ENCODE peak calls at places on chromosome 16, in four cellular contexts. G, O, J and M are unnamed samples.
A peak's percentile ranks its signal among the peaks of the same experiment; 100 is the strongest.

GRCh38 chr16:67326472-67327309 is at the start of the genes KCTD19 and LRRC36:
- DNase-seq in G (peak; percentile 24), O (peak; percentile 95), J (peak; percentile 89), M (no peak)

GRCh38 chr16:70754874-70755600 is 45.9 kb downstream of the VAC14 start:
- DNase-seq in G (no peak), O (no peak), J (no peak), M (no peak)

GRCh38 chr16:59108374-59108773 is 374.3 kb upstream of the GOT2 start:
- DNase-seq in G (no peak), O (no peak), J (no peak), M (no peak)

GRCh38 chr16:11201498-11202259 is 54.3 kb downstream of the SOCS1 start:
- DNase-seq in G (peak; percentile 72), O (peak; percentile 45), J (peak; percentile 86), M (peak; percentile 93)

GRCh38 chr16:66874079-66874775 is 6.1 kb upstream of the PDP2 start:
- DNase-seq in G (peak; percentile 64), O (no peak), J (no peak), M (no peak)

GRCh38 chr16:47413041-47413440 is 47.8 kb downstream of the ITFG1 start:
- DNase-seq in G (no peak), O (no peak), J (no peak), M (no peak)

GRCh38 chr16:55498101-55498500 is 10.8 kb upstream of the LPCAT2 start:
- DNase-seq in G (no peak), O (no peak), J (no peak), M (no peak)

GRCh38 chr16:54176376-54176901 is 110.1 kb downstream of the IRX3 start:
- DNase-seq in G (peak; percentile 18), O (peak; percentile 13), J (no peak), M (no peak)

GRCh38 chr16:85316321-85316919 is 204.1 kb upstream of the CIBAR2 start:
- DNase-seq in G (peak; percentile 58), O (peak; percentile 88), J (peak; percentile 92), M (peak; percentile 19)

GRCh38 chr16:2904922-2905240 is 6.8 kb upstream of the FLYWCH1 start:
- DNase-seq in G (no peak), O (no peak), J (no peak), M (no peak)

GRCh38 chr16:987846-988245 is 6.3 kb downstream of the SOX8 start:
- DNase-seq in G (no peak), O (no peak), J (no peak), M (no peak)

GRCh38 chr16:989354-989814 is 7.8 kb downstream of the SOX8 start:
- DNase-seq in G (no peak), O (no peak), J (no peak), M (no peak)

GRCh38 chr16:986925-987581 is 5.5 kb downstream of the SOX8 start:
- DNase-seq in G (no peak), O (no peak), J (no peak), M (no peak)

GRCh38 chr16:990516-991291 is 9.1 kb downstream of the SOX8 start:
- DNase-seq in G (no peak), O (peak; percentile 30), J (no peak), M (no peak)

DNA sequence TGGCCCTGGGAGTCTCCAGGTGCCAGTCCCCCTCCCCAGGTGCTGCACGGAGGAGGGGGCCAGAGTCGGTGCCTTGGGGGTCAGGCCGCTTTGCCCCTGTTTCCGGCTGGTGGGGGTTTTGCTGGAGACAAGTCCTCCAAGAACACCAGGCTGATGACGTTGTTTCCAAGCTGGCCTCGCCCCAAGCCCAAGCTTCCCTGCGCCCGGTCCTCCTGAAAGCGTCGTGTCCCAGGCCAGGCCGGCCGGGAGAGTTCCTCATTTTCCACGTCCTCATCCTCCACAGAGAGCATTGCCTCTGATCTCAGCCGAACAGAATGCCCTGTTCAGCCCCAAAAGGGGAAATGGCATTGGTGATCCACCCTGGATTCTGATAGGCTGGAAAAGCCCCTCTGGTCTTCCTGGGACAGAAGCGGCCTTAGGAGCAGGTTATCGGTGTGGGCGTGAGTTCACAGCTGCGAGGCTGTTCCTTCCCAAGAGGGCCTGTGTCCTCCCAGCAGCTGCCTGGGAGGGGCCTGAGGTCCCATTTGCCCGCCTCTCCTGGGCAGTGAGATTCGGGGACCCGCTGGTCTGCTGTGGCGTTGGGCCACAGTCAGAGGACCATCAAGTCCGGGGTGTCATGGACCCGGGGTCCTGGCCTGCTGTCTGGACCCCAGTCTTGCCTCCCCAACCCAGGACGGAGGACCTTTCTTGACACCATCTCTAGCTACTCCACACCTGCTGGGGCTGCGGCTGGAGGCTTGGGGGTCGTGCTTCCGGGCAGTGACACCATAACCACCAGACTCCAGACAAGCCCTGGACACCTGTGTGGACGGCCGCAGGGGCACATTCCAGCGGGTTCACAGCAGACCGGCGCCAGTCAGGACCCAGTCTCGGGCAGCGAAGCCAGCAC is 7.1 kb downstream of the SOX8 start:
- DNase-seq in G (no peak), O (no peak), J (no peak), M (no peak)
- H3K27me3 ChIP-seq in G (peaks cover 1% of the 10 kb centered on the region), O (peaks cover 10% of the 10 kb centered on the region), J (peaks cover 25% of the 10 kb centered on the region), M (peaks cover 34% of the 10 kb centered on the region)

DNA sequence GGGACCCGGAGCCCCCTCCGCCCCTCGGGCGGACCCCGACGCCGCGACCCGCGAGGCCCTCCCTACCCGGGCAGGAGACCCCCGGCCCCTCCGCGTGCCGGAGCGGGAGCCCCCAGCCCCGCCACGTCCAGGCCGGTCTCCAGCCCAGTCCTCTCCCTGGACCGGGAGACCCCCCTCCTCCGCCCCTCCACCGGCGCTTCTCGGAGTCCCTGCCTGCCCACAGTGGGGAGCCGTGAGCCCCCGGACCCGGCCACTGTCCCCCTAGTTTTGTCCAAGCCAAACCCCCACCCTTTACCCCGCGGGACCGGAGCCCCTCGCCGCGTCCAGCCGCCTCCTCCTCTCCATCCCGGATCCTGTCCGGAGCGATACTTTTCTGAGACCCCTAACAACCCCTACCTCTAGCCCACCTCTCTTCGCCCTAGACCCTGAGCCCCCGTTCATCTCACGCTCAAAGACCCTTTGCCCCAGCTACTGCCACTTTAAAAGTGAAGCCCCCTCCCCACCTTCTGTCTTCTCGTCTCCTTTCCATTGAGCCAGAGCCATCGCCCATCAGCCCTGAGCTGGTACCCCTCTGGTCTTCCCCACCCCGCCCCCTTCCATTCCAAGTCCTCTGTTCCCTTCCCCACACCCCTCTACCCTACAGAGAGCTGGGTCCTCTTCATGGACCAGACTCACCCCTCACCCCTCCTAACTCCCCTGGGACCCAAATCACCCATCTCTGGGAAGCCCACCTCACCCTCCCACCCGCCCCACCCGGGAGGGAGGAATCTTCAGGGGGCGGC is 1.0 kb downstream of the NECAB2 start:
- DNase-seq in G (no peak), O (peak; percentile 47), J (no peak), M (no peak)
- TF ChIP-seq EZH2 in G (peak; percentile 29), O (no peak), J (no peak), M (peak; percentile 83)

GRCh38 chr16:89357460-89357859 is 132.9 kb downstream of the ANKRD11 start:
- DNase-seq in G (no peak), O (peak; percentile 64), J (no peak), M (no peak)

GRCh38 chr16:89355686-89356085 is 134.7 kb downstream of the ANKRD11 start:
- DNase-seq in G (no peak), O (no peak), J (no peak), M (no peak)

GRCh38 chr16:89358030-89359005 is 132.0 kb downstream of the ANKRD11 start:
- DNase-seq in G (no peak), O (no peak), J (no peak), M (no peak)

GRCh38 chr16:89355036-89355435 is 135.3 kb downstream of the ANKRD11 start:
- DNase-seq in G (no peak), O (no peak), J (no peak), M (no peak)

DNA sequence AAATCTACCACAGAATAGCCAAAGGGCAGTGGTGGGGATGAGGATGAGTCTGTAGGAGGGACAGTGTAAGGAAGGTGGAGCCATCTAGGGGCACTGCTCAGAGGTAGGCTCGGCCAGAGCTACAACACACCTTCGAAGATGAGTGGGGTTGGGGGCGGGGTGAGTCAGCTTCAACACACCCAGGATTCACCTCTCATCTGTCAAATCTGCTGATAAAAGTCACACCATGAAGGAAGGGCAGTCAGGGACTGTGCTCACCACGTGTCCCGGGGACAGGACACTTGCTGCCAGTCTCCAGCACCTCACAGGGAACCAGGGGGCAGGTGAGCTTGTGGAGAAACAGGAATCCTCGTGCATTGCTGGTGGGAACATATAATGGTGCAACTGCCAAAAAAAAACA is 133.3 kb downstream of the ANKRD11 start:
- DNase-seq in G (no peak), O (no peak), J (peak; percentile 55), M (no peak)
- TF ChIP-seq CTCF in G (no peak), O (no peak), J (peak; percentile 22), M (peak; percentile 30)

DNA sequence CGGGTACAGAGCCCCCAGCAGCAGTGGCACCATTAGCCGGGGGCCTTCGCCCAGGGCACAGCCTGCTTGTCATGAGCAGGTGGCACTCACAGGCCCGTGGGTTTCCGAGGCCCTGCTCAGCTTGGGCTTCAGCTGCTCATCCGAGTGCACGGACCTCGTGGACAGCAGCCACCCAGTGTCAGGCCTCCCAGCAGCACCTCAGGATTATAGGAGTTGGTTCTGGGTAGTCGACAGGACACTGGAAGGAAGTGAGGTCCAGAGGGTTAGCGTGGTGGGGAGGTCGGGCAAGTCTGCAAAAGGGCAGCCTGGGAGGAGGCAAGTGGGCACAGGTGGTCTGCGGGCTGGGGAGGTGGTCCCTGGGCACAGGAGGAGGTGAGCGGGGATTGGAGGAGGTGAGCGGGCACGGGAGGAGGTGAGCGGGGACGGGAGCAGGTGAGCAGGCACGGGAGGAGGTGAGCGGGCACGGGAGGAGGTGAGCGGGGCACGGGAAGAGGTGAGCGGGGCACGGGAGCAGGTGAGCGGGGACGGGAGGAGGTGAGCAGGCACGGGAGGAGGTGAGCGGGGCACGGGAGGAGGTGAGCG is 5.1 kb upstream of the CPNE7 start:
- DNase-seq in G (no peak), O (no peak), J (no peak), M (no peak)
- H3K27me3 ChIP-seq in G (no peaks in the 10 kb centered on the region), O (peaks cover 21% of the 10 kb centered on the region), J (no peaks in the 10 kb centered on the region), M (peaks cover 26% of the 10 kb centered on the region)